ENCODE peak calls at places on chromosome 11, in seven cellular contexts. L is EL; O is heart right ventricle; W is cardiac fibroblast; F is SK-N-SH; M is CD4-positive, alpha-beta T cell; P is caudate nucleus. A is an unnamed sample.

GRCh38 chr11:58965246-58965985 is 26.1 kb downstream of the GLYATL1 start:
- DNase-seq in O (no peak), P (no peak), L (peak), M (no peak), F (no peak), W (peak), A (no peak)

GRCh38 chr11:60871378-60872061 is 4.2 kb downstream of the ZP1 start:
- DNase-seq in L (peak), F (peak), M (no peak), W (peak), O (peak), P (no peak), A (no peak)

GRCh38 chr11:3122775-3123201 is 42.3 kb downstream of the OSBPL5 start:
- DNase-seq in W (no peak), O (no peak), P (no peak), L (no peak), M (no peak), F (peak), A (no peak)

GRCh38 chr11:126712017-126712625 is 288.4 kb downstream of the KIRREL3 start:
- DNase-seq in P (peak), L (no peak), M (no peak), W (no peak), O (no peak), F (no peak), A (no peak)

GRCh38 chr11:112157274-112157766 is 6.6 kb downstream of the IL18 start:
- DNase-seq in W (peak), M (no peak), F (no peak), O (no peak), P (no peak), L (peak), A (no peak)

GRCh38 chr11:21988477-21988876 is 204.4 kb upstream of the ANO5 start:
- DNase-seq in P (no peak), W (peak), L (no peak), F (peak), O (no peak), M (no peak), A (no peak)

GRCh38 chr11:92765965-92766371 is 203.5 kb upstream of the MTNR1B start:
- DNase-seq in W (peak), L (peak), P (no peak), O (peak), F (peak), M (no peak), A (peak)

GRCh38 chr11:59918494-59918893 is 19.7 kb upstream of the OOSP1 start:
- DNase-seq in F (no peak), O (no peak), P (no peak), M (no peak), L (peak), W (peak), A (no peak)

GRCh38 chr11:94675788-94676187 is 92.4 kb upstream of the AMOTL1 start:
- DNase-seq in M (no peak), W (no peak), P (no peak), L (no peak), O (no peak), F (no peak), A (no peak)

GRCh38 chr11:818396-819128 is at the start of gene PNPLA2:
- DNase-seq in W (peak), M (no peak), P (no peak), O (no peak), L (peak), F (no peak), A (no peak)

GRCh38 chr11:78076733-78077403 is 2.8 kb downstream of the NDUFC2 start:
- DNase-seq in W (no peak), M (no peak), F (no peak), P (no peak), L (no peak), O (no peak), A (no peak)

GRCh38 chr11:69497221-69497787 is 15.8 kb downstream of the LINC01488 start:
- DNase-seq in P (no peak), W (peak), O (peak), M (no peak), F (no peak), L (peak), A (no peak)

GRCh38 chr11:44047931-44048431 is at the start of gene ACCSL:
- DNase-seq in W (peak), L (peak), F (no peak), P (peak), M (no peak), O (no peak), A (no peak)

GRCh38 chr11:66183581-66184048 is 84.8 kb upstream of the RAB1B start:
- DNase-seq in W (peak), P (no peak), L (no peak), M (peak), O (no peak), F (no peak), A (no peak)

GRCh38 chr11:103091441-103091809 is 535 bp downstream of the DCUN1D5 start:
- DNase-seq in M (peak), W (peak), P (peak), F (peak), L (peak), O (peak), A (no peak)

GRCh38 chr11:6812391-6813005 is 13.0 kb upstream of the OR6A2 start:
- DNase-seq in M (no peak), O (no peak), P (no peak), W (peak), L (peak), F (peak), A (peak)